ENCODE peak calls at places on chromosomes 6 and 20, in five cellular contexts. B, H, A, T and E are unnamed samples.

GRCh38 chr6:101413773-101414172 is 20.3 kb downstream of the GRIK2 start:
- DNase-seq in B (no peak), H (no peak), A (no peak), T (no peak), E (no peak)

GRCh38 chr20:52923123-52923543 is 49.0 kb upstream of the TSHZ2 start:
- DNase-seq in B (no peak), H (peak; percentile 100), A (no peak), T (no peak), E (no peak)

GRCh38 chr6:138540468-138540867 is 41.2 kb upstream of the NHSL1 start:
- DNase-seq in B (no peak), H (peak; percentile 95), A (no peak), T (no peak), E (no peak)

GRCh38 chr6:170089937-170090335 is 200.9 kb downstream of the DLL1 start:
- DNase-seq in B (no peak), H (no peak), A (no peak), T (no peak), E (no peak)

GRCh38 chr6:112651239-112651638 is 304.1 kb downstream of the RFPL4B start:
- DNase-seq in B (no peak), H (no peak), A (no peak), T (no peak), E (no peak)

GRCh38 chr20:6814945-6815344 is 47.5 kb downstream of the BMP2 start:
- DNase-seq in B (no peak), H (no peak), A (no peak), T (no peak), E (no peak)

GRCh38 chr6:168414696-168415095 is 26.3 kb upstream of the SMOC2 start:
- DNase-seq in B (no peak), H (peak; percentile 8), A (no peak), T (no peak), E (no peak)

GRCh38 chr6:154615483-154616025 is 105.1 kb upstream of the CNKSR3 start:
- DNase-seq in B (peak; percentile 94), H (peak; percentile 76), A (peak; percentile 65), T (peak; percentile 28), E (no peak)

GRCh38 chr20:59145247-59145925 is 18.2 kb upstream of the ZNF831 start:
- DNase-seq in B (no peak), H (no peak), A (no peak), T (no peak), E (no peak)

GRCh38 chr20:35743693-35744491 is 1.8 kb upstream of the RBM39 start:
- DNase-seq in B (no peak), H (no peak), A (no peak), T (no peak), E (no peak)

GRCh38 chr6:125792680-125793079 is 1.9 kb downstream of the NCOA7 start:
- DNase-seq in B (no peak), H (peak; percentile 43), A (no peak), T (no peak), E (no peak)

GRCh38 chr20:19976595-19977372 is 40.4 kb upstream of the NAA20 start:
- DNase-seq in B (no peak), H (peak; percentile 94), A (peak; percentile 72), T (peak; percentile 66), E (peak; percentile 74)

GRCh38 chr20:25247100-25247665 is 702 bp upstream of the PYGB start:
- DNase-seq in B (peak; percentile 83), H (peak; percentile 56), A (peak; percentile 75), T (peak; percentile 60), E (peak; percentile 83)

GRCh38 chr6:22804620-22805271 is 235.4 kb downstream of the HDGFL1 start:
- DNase-seq in B (no peak), H (no peak), A (no peak), T (no peak), E (no peak)

GRCh38 chr6:39843305-39844020 is 51.3 kb downstream of the DAAM2 start:
- DNase-seq in B (no peak), H (no peak), A (no peak), T (no peak), E (no peak)
- H3K4me1 ChIP-seq in B (no peaks in the 10 kb centered on the region), H (peaks cover 28% of the 10 kb centered on the region), A (peaks cover 10% of the 10 kb centered on the region), T (peaks cover 9% of the 10 kb centered on the region), E (no peaks in the 10 kb centered on the region)

GRCh38 chr20:33655164-33655563 is 7.0 kb upstream of the C20orf144 start:
- DNase-seq in B (no peak), H (no peak), A (no peak), T (no peak), E (no peak)

GRCh38 chr20:33651562-33652048 is 10.5 kb upstream of the C20orf144 start:
- DNase-seq in B (peak; percentile 31), H (peak; percentile 14), A (no peak), T (no peak), E (no peak)

GRCh38 chr20:33653900-33654596 is 8.1 kb upstream of the C20orf144 start:
- DNase-seq in B (peak; percentile 94), H (no peak), A (no peak), T (no peak), E (peak; percentile 80)

GRCh38 chr20:33654680-33655161 is 7.4 kb upstream of the C20orf144 start:
- DNase-seq in B (no peak), H (no peak), A (no peak), T (no peak), E (peak; percentile 77)

DNA sequence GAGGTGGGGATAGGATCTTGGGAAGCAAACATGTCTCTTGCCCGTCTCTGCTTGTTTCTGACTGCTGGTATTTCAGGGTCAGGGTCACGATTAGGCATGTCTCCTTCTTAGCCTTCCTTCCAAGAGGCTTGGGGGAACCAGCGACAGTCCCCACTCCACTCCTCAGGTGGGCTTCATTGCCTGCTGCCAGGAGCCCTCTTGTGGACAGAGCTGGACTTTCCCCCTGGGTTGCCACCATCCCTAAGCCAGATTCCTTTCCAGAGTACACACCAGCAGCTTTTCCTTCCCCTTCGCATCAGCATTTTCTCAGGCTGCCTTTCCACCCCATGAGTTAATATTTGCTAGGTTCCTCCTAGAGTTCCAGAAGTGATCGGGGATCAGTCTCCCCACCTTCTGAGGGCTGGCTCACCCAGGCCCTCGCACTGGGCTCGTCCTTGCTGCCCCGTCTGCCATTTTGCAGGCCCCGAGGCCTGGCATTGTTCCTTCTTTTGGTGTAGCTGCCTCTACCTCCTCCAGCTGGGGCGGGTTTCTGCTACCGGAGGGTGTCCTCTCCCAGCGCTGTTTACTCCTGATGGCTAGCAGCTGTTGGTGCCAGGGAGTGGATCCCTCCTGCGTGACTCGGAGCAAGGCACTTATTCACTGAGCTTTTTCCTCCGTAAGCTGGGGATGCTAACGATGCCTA is 8.8 kb upstream of the C20orf144 start:
- DNase-seq in B (peak; percentile 73), H (peak; percentile 46), A (no peak), T (no peak), E (peak; percentile 92)
- TF ChIP-seq CTCF in B (peak; percentile 84), H (peak; percentile 92), A (peak; percentile 82), T (peak; percentile 68), E (peak; percentile 99)

GRCh38 chr6:35049346-35049745 is 91.8 kb downstream of the TCP11 start:
- DNase-seq in B (no peak), H (no peak), A (no peak), T (no peak), E (no peak)

GRCh38 chr6:35048631-35049083 is 92.5 kb downstream of the TCP11 start:
- DNase-seq in B (peak; percentile 52), H (peak; percentile 87), A (peak; percentile 64), T (no peak), E (no peak)

GRCh38 chr6:35046862-35047261 is 94.3 kb downstream of the TCP11 start:
- DNase-seq in B (no peak), H (no peak), A (no peak), T (no peak), E (no peak)

GRCh38 chr6:35047265-35048011 is 93.7 kb downstream of the TCP11 start:
- DNase-seq in B (no peak), H (peak; percentile 66), A (no peak), T (no peak), E (no peak)

DNA sequence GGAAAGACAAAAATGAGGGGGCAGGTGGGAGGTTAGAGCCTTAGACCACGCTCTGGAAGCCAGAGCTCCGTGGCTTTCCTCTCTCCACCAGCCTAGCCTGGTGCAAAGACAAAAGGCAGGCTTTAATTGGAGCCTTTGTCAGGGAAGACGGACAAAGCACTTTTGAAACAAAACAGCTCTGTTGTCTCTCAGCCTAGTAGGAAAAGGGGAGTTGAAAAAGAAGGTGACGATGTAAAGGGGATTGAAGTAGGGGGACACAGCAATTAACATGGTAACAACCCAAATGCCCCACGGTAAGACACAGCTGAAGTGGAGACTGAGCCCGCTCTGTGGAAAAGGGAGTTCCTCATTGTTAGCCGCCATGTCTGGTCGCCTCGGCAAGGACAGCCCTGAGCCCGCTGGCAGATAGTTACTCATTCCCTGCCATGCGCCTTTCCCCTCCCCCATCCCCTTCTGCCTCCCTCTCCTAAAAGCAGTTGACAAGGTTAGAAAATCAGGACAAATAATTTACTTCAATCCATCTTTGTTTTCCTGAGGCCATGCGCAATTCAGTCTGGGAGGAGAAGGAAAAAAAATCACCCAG is 93.0 kb downstream of the TCP11 start:
- DNase-seq in B (no peak), H (peak; percentile 28), A (no peak), T (no peak), E (no peak)
- H3K4me1 ChIP-seq in B (peaks cover 43% of the 10 kb centered on the region), H (peaks cover 39% of the 10 kb centered on the region), A (peaks cover 85% of the 10 kb centered on the region), T (peaks cover 63% of the 10 kb centered on the region), E (peaks cover 11% of the 10 kb centered on the region)

DNA sequence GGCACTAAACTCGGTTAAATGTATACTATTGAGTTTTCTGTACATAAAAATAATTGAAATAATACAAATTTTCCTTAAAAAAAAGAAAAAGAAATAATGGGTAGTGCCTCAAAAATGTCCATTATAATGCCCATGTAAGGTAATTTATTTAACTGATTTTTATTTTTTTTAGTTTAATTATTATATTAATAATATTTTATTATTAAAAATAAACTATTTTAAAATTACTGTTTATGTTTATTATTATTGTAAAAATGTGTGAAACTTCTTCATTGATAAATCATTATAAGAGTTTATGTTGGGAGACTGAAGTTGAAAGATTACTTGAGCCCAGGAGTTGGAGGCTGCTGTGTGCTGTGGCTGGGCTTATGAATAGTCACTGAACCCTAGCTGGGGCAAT is 925.5 kb upstream of the EPHA7 start:
- DNase-seq in B (no peak), H (no peak), A (no peak), T (no peak), E (no peak)
- TF ChIP-seq CTCF in B (no peak), H (no peak), A (no peak), T (no peak), E (no peak)

DNA sequence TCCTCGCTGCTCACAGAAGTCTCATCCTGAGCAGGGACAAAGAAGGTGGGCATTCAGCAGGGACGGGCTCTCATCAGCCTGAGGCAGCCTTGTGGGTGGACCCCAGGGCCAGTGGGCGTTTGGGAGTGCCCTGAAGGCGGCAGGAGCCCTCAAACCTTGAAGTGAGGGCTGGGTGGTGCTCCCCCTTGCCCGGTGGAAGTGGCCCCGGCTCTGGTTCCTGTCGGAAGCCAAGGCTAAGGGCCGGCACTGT is 110.5 kb downstream of the NOL4L start:
- DNase-seq in B (no peak), H (no peak), A (no peak), T (no peak), E (no peak)
- H3K4me1 ChIP-seq in B (peaks cover 78% of the 10 kb centered on the region), H (peaks cover 24% of the 10 kb centered on the region), A (peaks cover 42% of the 10 kb centered on the region), T (peaks cover 12% of the 10 kb centered on the region), E (peaks cover 77% of the 10 kb centered on the region)

GRCh38 chr6:161463061-161463460 is 189.2 kb upstream of the AGPAT4 start:
- DNase-seq in B (no peak), H (no peak), A (no peak), T (no peak), E (no peak)
- TF ChIP-seq CTCF in B (no peak), H (no peak), A (no peak), T (no peak), E (no peak)

DNA sequence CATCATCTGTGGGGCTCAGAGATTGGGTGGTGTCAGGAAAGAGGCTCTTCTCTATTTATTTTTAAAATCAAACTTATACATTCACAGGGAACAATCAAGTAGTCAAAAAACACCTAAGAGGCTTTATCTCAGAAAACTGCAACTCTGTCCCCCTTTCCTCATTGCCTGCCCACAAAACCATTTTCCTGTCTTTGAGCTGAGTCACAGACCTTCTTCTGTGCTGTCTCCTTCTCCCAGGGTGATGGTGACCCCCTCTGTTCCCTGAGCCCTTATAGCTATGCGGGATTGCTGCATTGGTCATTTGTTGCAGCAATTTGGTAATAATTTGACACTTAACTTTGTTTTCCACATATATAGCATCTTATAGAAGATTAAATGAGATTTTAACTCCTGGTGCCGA is 195.2 kb upstream of the PROKR2 start:
- DNase-seq in B (no peak), H (no peak), A (no peak), T (no peak), E (no peak)
- H3K4me1 ChIP-seq in B (no peaks in the 10 kb centered on the region), H (peaks cover 2% of the 10 kb centered on the region), A (no peaks in the 10 kb centered on the region), T (no peaks in the 10 kb centered on the region), E (peaks cover 27% of the 10 kb centered on the region)